ENCODE peak calls at places on chromosomes 11 and 22, in four cellular contexts. L is uterus, K is HCT116, X is upper lobe of right lung. H is an unnamed sample.

GRCh38 chr11:26914968-26915367 is 78.9 kb upstream of the FIBIN start:
- DNase-seq in K (no peak), L (no peak), X (no peak), H (no peak)

GRCh38 chr11:13644997-13645667 is 23.3 kb upstream of the FAR1 start:
- DNase-seq in L (no peak), K (no peak), X (no peak), H (no peak)

GRCh38 chr22:16972311-16972710 is 35.7 kb downstream of the GAB4 start:
- DNase-seq in K (no peak), X (no peak), L (no peak), H (no peak)

GRCh38 chr11:132072044-132072879 is 701.8 kb downstream of the NTM start:
- DNase-seq in L (no peak), X (no peak), K (no peak), H (peak)

GRCh38 chr11:62013266-62014157 is 46.1 kb upstream of the FTH1 start:
- DNase-seq in L (peak), X (no peak), K (no peak), H (no peak)

GRCh38 chr11:44577231-44577834 is 11.9 kb downstream of the CD82 start:
- DNase-seq in K (no peak), X (no peak), L (no peak), H (no peak)

GRCh38 chr22:27984723-27985122 is 65.7 kb upstream of the PITPNB start:
- DNase-seq in L (no peak), K (no peak), X (no peak), H (no peak)

GRCh38 chr11:92226331-92227232 is 2.0 kb downstream of the FAT3 start:
- DNase-seq in K (no peak), X (no peak), L (no peak), H (no peak)

GRCh38 chr22:42050641-42051040 is 20.0 kb downstream of the NAGA start:
- DNase-seq in X (no peak), L (no peak), K (no peak), H (no peak)

GRCh38 chr22:45686004-45686403 is 14.4 kb downstream of the ATXN10 start:
- DNase-seq in K (no peak), X (no peak), L (no peak), H (peak)

GRCh38 chr11:3214420-3214699 is 4.3 kb downstream of the MRGPRG start:
- DNase-seq in X (no peak), L (no peak), K (no peak), H (no peak)

GRCh38 chr11:28009383-28009782 is 98.6 kb downstream of the KIF18A start:
- DNase-seq in L (no peak), X (no peak), K (no peak), H (peak)

GRCh38 chr11:67442504-67443398 is 525 bp downstream of the CORO1B start:
- DNase-seq in K (no peak), L (no peak), X (no peak), H (no peak)

GRCh38 chr11:124402326-124402922 is 3.6 kb upstream of the OR8B3 start:
- DNase-seq in L (no peak), X (no peak), K (peak), H (peak)

GRCh38 chr11:86537541-86538222 is 134.7 kb downstream of the ME3 start:
- DNase-seq in K (peak), L (no peak), X (no peak), H (peak)

GRCh38 chr22:27810566-27810965 is 9.0 kb upstream of the MN1 start:
- DNase-seq in X (no peak), L (peak), K (no peak), H (peak)

GRCh38 chr11:33857924-33858323 is 34.0 kb downstream of the LMO2 start:
- DNase-seq in L (peak), X (peak), K (peak), H (peak)

GRCh38 chr11:63845305-63845704 is 6.4 kb downstream of the MARK2 start:
- DNase-seq in K (no peak), L (no peak), X (no peak), H (peak)

GRCh38 chr11:126646701-126647209 is 291.3 kb downstream of the ST3GAL4 start:
- DNase-seq in K (no peak), L (no peak), X (no peak), H (peak)

GRCh38 chr11:1005913-1006312 is 30.6 kb downstream of the MUC6 start:
- DNase-seq in K (no peak), X (no peak), L (peak), H (peak)

GRCh38 chr11:69295995-69296889 is 2.3 kb downstream of the MYEOV start:
- DNase-seq in K (no peak), X (peak), L (no peak), H (peak)

GRCh38 chr11:22441831-22442230 is 103.7 kb downstream of the SLC17A6 start:
- DNase-seq in L (no peak), K (no peak), X (no peak), H (no peak)

GRCh38 chr22:30459206-30460052 is 12.4 kb downstream of the SEC14L3 start:
- DNase-seq in X (no peak), K (no peak), L (no peak), H (peak)

GRCh38 chr11:105456950-105457349 is 152.9 kb upstream of the GRIA4 start:
- DNase-seq in L (no peak), X (no peak), K (no peak), H (no peak)

GRCh38 chr22:17161991-17162390 is 2.9 kb upstream of the HDHD5 start:
- DNase-seq in X (no peak), K (no peak), L (no peak), H (no peak)

GRCh38 chr22:49740242-49740641 is 87.4 kb downstream of the BRD1 start:
- DNase-seq in X (no peak), K (no peak), L (no peak), H (no peak)

GRCh38 chr11:120606116-120607010 is 94.8 kb downstream of the GRIK4 start:
- DNase-seq in K (no peak), L (no peak), X (peak), H (no peak)

GRCh38 chr11:12540913-12541587 is 133.2 kb upstream of the TEAD1 start:
- DNase-seq in L (peak), X (no peak), K (no peak), H (peak)

GRCh38 chr11:134445601-134446325 is 33.7 kb upstream of the B3GAT1 start:
- DNase-seq in X (peak), L (no peak), K (no peak), H (no peak)

GRCh38 chr11:28133146-28133545 is 25.0 kb downstream of the METTL15 start:
- DNase-seq in L (no peak), K (no peak), X (no peak), H (peak)

GRCh38 chr11:15757299-15757698 is 599.0 kb downstream of the SOX6 start:
- DNase-seq in L (no peak), K (no peak), X (no peak), H (no peak)

GRCh38 chr11:116100016-116100415 is 595.8 kb upstream of the CADM1 start:
- DNase-seq in L (no peak), X (no peak), K (no peak), H (no peak)

GRCh38 chr11:13778345-13778744 is 109.9 kb downstream of the FAR1 start:
- DNase-seq in L (no peak), X (no peak), K (no peak), H (no peak)

GRCh38 chr11:2870460-2870859 is 15.1 kb downstream of the CDKN1C start:
- DNase-seq in X (no peak), K (no peak), L (no peak), H (no peak)

GRCh38 chr11:102664001-102664752 is 39.0 kb upstream of the MMP20 start:
- DNase-seq in X (no peak), K (peak), L (no peak), H (no peak)
- TF ChIP-seq CTCF in X (no peak), K (peak), L (no peak), H (peak)

DNA sequence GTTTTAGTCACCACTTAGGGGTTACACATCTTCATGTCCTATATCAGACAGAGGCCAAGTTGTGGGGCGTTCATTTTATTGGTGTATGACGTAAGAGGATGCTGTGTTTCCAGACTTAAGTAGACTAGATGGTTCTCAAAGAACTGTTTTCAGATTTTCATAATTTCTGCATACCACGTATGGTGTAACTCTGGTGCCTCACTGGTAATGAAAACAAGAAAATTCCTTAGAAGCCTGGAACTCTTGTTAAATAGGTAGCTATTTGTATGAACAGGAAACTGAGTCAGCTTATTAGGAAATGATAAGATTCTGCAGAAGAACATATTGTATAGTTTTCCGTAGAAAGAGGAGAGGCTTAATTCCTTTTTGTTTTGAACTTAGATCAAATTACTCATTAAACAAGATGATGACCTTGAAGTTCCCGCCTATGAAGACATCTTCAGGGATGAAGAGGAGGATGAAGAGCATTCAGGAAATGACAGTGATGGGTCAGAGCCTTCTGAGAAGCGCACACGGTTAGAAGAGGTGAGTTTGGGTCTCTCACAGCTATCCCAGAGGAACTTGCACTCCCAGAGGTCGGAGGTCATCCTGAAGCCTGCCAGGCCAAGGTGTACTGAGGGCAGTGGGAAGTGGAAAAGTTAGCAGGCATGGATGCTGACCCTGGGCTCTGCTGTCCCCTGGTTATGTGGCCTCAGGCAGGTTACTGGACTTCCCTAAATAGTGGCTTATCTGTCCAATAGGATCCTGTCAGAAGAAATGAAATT is 3.9 kb downstream of the CDC45 start:
- DNase-seq in K (no peak), X (no peak), L (no peak), H (peak)
- H3K4me3 ChIP-seq in K (no peak), X (no peak), L (no peak), H (no peak)

GRCh38 chr11:73995247-73995646 is 12.6 kb upstream of the UCP2 start:
- DNase-seq in L (no peak), K (no peak), X (no peak), H (no peak)
- TF ChIP-seq CTCF in L (no peak), K (no peak), X (no peak), H (no peak)

GRCh38 chr11:57785072-57785471 is 23.5 kb downstream of the CTNND1 start:
- DNase-seq in L (no peak), X (no peak), K (no peak), H (no peak)

GRCh38 chr11:57779275-57779674 is 17.7 kb downstream of the CTNND1 start:
- DNase-seq in K (no peak), X (no peak), L (no peak), H (no peak)

GRCh38 chr11:57777969-57778317 is 16.3 kb downstream of the CTNND1 start:
- DNase-seq in L (no peak), K (no peak), X (no peak), H (no peak)

GRCh38 chr11:57778318-57779037 is 16.9 kb downstream of the CTNND1 start:
- DNase-seq in L (peak), K (peak), X (peak), H (peak)

DNA sequence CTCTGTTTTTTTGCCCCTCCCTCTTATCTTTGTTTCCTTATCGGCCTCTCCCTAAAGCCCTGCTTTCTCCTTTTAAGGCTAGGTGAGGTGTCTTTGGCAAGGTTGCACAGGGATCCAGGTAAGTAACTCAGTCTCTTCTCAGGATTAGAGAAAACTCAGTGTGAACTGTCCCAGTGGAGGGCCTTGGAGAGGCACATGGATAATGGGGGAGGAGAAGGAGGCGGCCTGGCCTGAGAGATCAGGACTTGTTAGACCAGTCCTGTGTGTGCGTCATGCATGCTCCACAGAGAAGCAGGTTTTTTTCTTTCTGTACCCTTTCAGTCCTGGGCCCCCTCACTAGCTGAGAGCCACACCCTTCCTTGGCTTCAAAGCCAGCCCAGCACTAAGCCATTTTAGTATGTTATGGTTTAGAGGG is 19.9 kb downstream of the CTNND1 start:
- DNase-seq in X (peak), K (peak), L (no peak), H (peak)
- H3K4me3 ChIP-seq in X (no peak), K (peak), L (no peak), H (no peak)

DNA sequence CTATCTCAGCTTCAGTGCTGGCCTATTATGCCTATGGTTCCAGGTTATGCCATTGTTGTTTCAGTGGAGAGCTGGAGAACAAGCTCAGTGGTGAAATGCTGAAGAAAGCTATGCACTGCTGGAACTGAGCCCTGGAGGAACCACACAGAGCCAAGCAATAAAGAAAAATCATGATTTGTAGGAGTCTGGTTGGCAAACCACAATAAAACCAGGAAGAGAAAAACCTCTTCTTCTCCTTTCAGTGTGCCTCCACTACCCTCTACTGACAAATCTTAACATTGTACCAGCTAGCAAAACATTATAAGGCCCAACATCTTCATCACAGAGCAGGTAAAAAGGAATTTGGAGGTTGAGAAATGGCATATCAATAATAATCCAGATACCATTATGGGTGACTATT is 5.3 kb downstream of the OR51F2 start:
- DNase-seq in K (no peak), L (no peak), X (no peak), H (peak)
- TF ChIP-seq CTCF in K (no peak), L (peak), X (no peak), H (no peak)

GRCh38 chr11:18046116-18046777 is at the start of gene TPH1:
- DNase-seq in X (peak), K (no peak), L (peak), H (peak)
- H3K4me3 ChIP-seq in X (no peak), K (no peak), L (no peak), H (no peak)

GRCh38 chr22:19717691-19718254 is 3.5 kb downstream of the SEPTIN5 start:
- DNase-seq in X (peak), K (no peak), L (peak), H (peak)
- TF ChIP-seq CTCF in X (peak), K (peak), L (peak), H (peak)

DNA sequence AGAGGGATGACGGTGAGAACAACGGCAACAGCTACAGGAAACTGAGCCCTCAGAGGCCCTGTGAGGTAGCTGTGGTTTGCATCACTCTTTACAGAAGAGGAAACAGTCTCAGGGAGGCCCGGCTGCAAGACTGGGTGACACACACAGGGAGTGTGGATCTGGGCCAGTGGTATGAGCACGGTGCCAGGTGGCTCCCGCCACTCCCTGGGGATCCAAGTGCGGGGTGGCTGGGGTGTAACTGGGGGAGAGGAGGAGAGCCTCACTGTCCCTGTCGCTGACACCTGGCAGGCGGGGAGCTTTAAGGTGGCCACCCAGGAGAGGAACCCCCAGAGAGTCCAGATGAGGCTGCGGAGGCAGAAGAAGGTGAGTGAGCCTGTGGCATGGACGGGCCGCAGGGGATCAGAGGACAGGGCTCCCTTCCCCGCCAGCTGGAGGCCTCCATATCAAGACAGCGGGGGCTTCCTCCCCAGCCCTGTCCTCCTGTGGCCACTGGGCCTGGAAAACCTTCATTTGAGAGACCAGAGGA is 5.6 kb downstream of the RGL4 start:
- DNase-seq in X (peak), L (no peak), K (no peak), H (no peak)
- H3K4me3 ChIP-seq in X (no peak), L (no peak), K (no peak), H (no peak)

DNA sequence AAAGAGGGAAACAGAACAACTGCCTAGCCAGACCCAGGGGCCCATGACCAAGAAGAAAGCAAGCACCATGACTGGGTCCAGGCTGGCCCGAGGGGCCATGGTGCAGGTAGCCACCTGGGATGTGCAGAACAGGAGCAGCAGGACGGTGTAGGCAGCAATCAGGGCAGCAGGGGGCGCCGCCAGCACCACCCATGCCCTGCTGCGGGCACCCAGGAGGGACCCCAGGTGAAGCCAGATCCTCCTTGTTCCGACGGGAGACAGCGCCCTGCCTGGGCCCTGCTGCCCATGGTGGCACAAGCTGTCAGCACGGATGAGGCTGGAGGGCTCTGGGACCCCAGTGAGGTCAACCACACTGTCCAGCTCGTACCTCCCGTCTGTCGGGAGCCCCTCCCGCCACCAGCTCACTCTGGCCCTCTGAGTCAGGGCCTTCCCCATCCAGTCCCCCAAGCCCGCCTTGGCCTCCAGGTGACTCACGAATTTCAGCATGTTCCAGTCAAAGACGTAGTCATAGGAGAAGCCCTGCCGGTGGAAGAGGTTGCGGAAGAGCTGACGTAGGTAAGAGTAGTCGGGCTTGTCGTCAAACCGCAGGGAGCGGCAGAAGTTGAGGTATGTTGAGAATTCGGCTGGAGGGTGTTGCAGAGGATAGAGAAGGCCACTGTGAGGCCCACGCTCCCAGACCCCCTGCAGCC is 18.8 kb downstream of the CSNK1E start:
- DNase-seq in L (no peak), X (no peak), K (peak), H (peak)
- TF ChIP-seq CTCF in L (no peak), X (peak), K (peak), H (peak)

H was measured in fibroblast of mammary gland.